ENCODE peak calls at places on chromosomes 7 and 10, in six cellular contexts. One of them, this sample, is unnamed.

GRCh38 chr10:78730754-78731153 is 338.0 kb upstream of the ZMIZ1 start:
- DNase-seq in HCT116: no peak
- DNase-seq in upper lobe of left lung: no peak
- DNase-seq in cardiac muscle cell: no peak
- DNase-seq in IMR-90: no peak
- DNase-seq in right atrium auricular region: no peak
- DNase-seq in this sample: no peak

GRCh38 chr7:36673703-36674102 is 50.6 kb downstream of the AOAH start:
- DNase-seq in HCT116: no peak
- DNase-seq in upper lobe of left lung: no peak
- DNase-seq in cardiac muscle cell: no peak
- DNase-seq in IMR-90: no peak
- DNase-seq in right atrium auricular region: no peak
- DNase-seq in this sample: no peak

GRCh38 chr10:111098679-111099437 is 22.0 kb downstream of the ADRA2A start:
- DNase-seq in HCT116: peak; percentile 19
- DNase-seq in upper lobe of left lung: no peak
- DNase-seq in cardiac muscle cell: no peak
- DNase-seq in IMR-90: no peak
- DNase-seq in right atrium auricular region: no peak
- DNase-seq in this sample: no peak

GRCh38 chr7:126806614-126807013 is 446.1 kb downstream of the GRM8 start:
- DNase-seq in HCT116: no peak
- DNase-seq in upper lobe of left lung: no peak
- DNase-seq in cardiac muscle cell: no peak
- DNase-seq in IMR-90: no peak
- DNase-seq in right atrium auricular region: no peak
- DNase-seq in this sample: no peak

GRCh38 chr7:25456467-25457171 is 228.3 kb upstream of the NPVF start:
- DNase-seq in HCT116: no peak
- DNase-seq in upper lobe of left lung: peak; percentile 24
- DNase-seq in cardiac muscle cell: peak; percentile 23
- DNase-seq in IMR-90: no peak
- DNase-seq in right atrium auricular region: peak; percentile 61
- DNase-seq in this sample: no peak

GRCh38 chr10:61456095-61456789 is 3.1 kb upstream of the TMEM26 start:
- DNase-seq in HCT116: no peak
- DNase-seq in upper lobe of left lung: no peak
- DNase-seq in cardiac muscle cell: peak; percentile 36
- DNase-seq in IMR-90: peak; percentile 23
- DNase-seq in right atrium auricular region: no peak
- DNase-seq in this sample: no peak

GRCh38 chr7:33191326-33191725 is 62.0 kb downstream of the BBS9 start:
- DNase-seq in HCT116: no peak
- DNase-seq in upper lobe of left lung: peak; percentile 21
- DNase-seq in cardiac muscle cell: no peak
- DNase-seq in IMR-90: no peak
- DNase-seq in right atrium auricular region: no peak
- DNase-seq in this sample: no peak

GRCh38 chr10:73110345-73110849 is at the start of gene NUDT13:
- DNase-seq in HCT116: peak; percentile 42
- DNase-seq in upper lobe of left lung: peak; percentile 83
- DNase-seq in cardiac muscle cell: peak; percentile 79
- DNase-seq in IMR-90: peak; percentile 73
- DNase-seq in right atrium auricular region: peak; percentile 80
- DNase-seq in this sample: no peak

GRCh38 chr10:29131952-29132820 is 156.7 kb upstream of the LYZL1 start:
- DNase-seq in HCT116: no peak
- DNase-seq in upper lobe of left lung: no peak
- DNase-seq in cardiac muscle cell: no peak
- DNase-seq in IMR-90: peak; percentile 19
- DNase-seq in right atrium auricular region: peak; percentile 59
- DNase-seq in this sample: no peak

GRCh38 chr10:61140765-61141392 is 196.9 kb upstream of the RHOBTB1 start:
- DNase-seq in HCT116: peak; percentile 57
- DNase-seq in upper lobe of left lung: no peak
- DNase-seq in cardiac muscle cell: peak; percentile 50
- DNase-seq in IMR-90: peak; percentile 77
- DNase-seq in right atrium auricular region: no peak
- DNase-seq in this sample: no peak

GRCh38 chr10:96588601-96589419 is 2.0 kb upstream of the TM9SF3 start:
- DNase-seq in HCT116: no peak
- DNase-seq in upper lobe of left lung: no peak
- DNase-seq in cardiac muscle cell: no peak
- DNase-seq in IMR-90: peak; percentile 47
- DNase-seq in right atrium auricular region: no peak
- DNase-seq in this sample: no peak

GRCh38 chr7:29810813-29811482 is 4.6 kb downstream of the WIPF3 start:
- DNase-seq in HCT116: no peak
- DNase-seq in upper lobe of left lung: no peak
- DNase-seq in cardiac muscle cell: no peak
- DNase-seq in IMR-90: no peak
- DNase-seq in right atrium auricular region: no peak
- DNase-seq in this sample: no peak

GRCh38 chr7:113996405-113996804 is 77.6 kb upstream of the PPP1R3A start:
- DNase-seq in HCT116: no peak
- DNase-seq in upper lobe of left lung: no peak
- DNase-seq in cardiac muscle cell: no peak
- DNase-seq in IMR-90: peak; percentile 1
- DNase-seq in right atrium auricular region: no peak
- DNase-seq in this sample: no peak

GRCh38 chr7:326845-327304 is 36.9 kb downstream of the FOXL3 start:
- DNase-seq in HCT116: no peak
- DNase-seq in upper lobe of left lung: peak; percentile 71
- DNase-seq in cardiac muscle cell: no peak
- DNase-seq in IMR-90: peak; percentile 20
- DNase-seq in right atrium auricular region: no peak
- DNase-seq in this sample: no peak

GRCh38 chr7:75642810-75643486 is 95.8 kb downstream of the HIP1 start:
- DNase-seq in HCT116: peak; percentile 54
- DNase-seq in upper lobe of left lung: peak; percentile 81
- DNase-seq in cardiac muscle cell: peak; percentile 29
- DNase-seq in IMR-90: peak; percentile 66
- DNase-seq in right atrium auricular region: no peak
- DNase-seq in this sample: no peak

GRCh38 chr7:75533926-75534325 is 41.8 kb downstream of the SPDYE5 start:
- DNase-seq in HCT116: no peak
- DNase-seq in upper lobe of left lung: no peak
- DNase-seq in cardiac muscle cell: no peak
- DNase-seq in IMR-90: no peak
- DNase-seq in right atrium auricular region: peak; percentile 32
- DNase-seq in this sample: no peak

GRCh38 chr7:128318696-128319095 is 25.0 kb downstream of the RBM28 start:
- DNase-seq in HCT116: no peak
- DNase-seq in upper lobe of left lung: no peak
- DNase-seq in cardiac muscle cell: no peak
- DNase-seq in IMR-90: no peak
- DNase-seq in right atrium auricular region: no peak
- DNase-seq in this sample: no peak

GRCh38 chr10:74924251-74924954 is 98.0 kb downstream of the KAT6B start:
- DNase-seq in HCT116: peak; percentile 57
- DNase-seq in upper lobe of left lung: no peak
- DNase-seq in cardiac muscle cell: no peak
- DNase-seq in IMR-90: peak; percentile 97
- DNase-seq in right atrium auricular region: no peak
- DNase-seq in this sample: no peak

GRCh38 chr10:62082729-62083412 is 181.4 kb downstream of the ARID5B start:
- DNase-seq in HCT116: no peak
- DNase-seq in upper lobe of left lung: no peak
- DNase-seq in cardiac muscle cell: peak; percentile 3
- DNase-seq in IMR-90: peak; percentile 74
- DNase-seq in right atrium auricular region: no peak
- DNase-seq in this sample: no peak

GRCh38 chr7:16344927-16345326 is 76.4 kb downstream of the CRPPA start:
- DNase-seq in HCT116: no peak
- DNase-seq in upper lobe of left lung: no peak
- DNase-seq in cardiac muscle cell: no peak
- DNase-seq in IMR-90: no peak
- DNase-seq in right atrium auricular region: no peak
- DNase-seq in this sample: no peak

GRCh38 chr10:102620615-102621417 is 23.5 kb upstream of the TRIM8 start:
- DNase-seq in HCT116: no peak
- DNase-seq in upper lobe of left lung: no peak
- DNase-seq in cardiac muscle cell: peak; percentile 95
- DNase-seq in IMR-90: peak; percentile 55
- DNase-seq in right atrium auricular region: no peak
- DNase-seq in this sample: no peak

DNA sequence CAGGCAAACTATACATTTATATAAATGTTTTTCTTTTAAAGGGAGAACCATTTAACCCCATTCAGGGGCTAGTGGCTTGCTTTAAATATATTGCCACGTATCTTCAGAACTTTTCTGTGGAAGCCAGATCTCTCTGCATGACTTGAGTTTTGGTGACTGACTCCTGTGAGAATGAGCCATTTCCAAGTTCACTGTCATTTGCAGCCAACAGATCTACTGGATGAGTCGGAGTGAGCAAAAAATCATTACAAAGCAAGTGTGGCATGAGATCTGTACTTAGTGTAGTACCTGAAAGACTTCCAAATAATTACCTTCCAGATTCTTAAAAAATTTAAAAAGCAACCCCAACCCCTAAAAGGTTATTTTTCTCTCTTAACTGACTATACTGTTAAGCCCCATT is 45.6 kb downstream of the PDSS1 start:
- DNase-seq in HCT116: no peak
- DNase-seq in upper lobe of left lung: no peak
- DNase-seq in cardiac muscle cell: no peak
- DNase-seq in IMR-90: peak; percentile 32
- DNase-seq in right atrium auricular region: no peak
- DNase-seq in this sample: no peak
- H3K36me3 ChIP-seq in HCT116: peaks cover 39% of the 10 kb centered on the region
- H3K36me3 ChIP-seq in upper lobe of left lung: no peaks in the 10 kb centered on the region
- H3K36me3 ChIP-seq in cardiac muscle cell: peaks cover 42% of the 10 kb centered on the region
- H3K36me3 ChIP-seq in IMR-90: peaks cover 15% of the 10 kb centered on the region
- H3K36me3 ChIP-seq in right atrium auricular region: peaks cover 19% of the 10 kb centered on the region
- H3K36me3 ChIP-seq in this sample: no peaks in the 10 kb centered on the region

GRCh38 chr7:151403764-151404163 is 6.1 kb downstream of the WDR86 start:
- DNase-seq in HCT116: peak; percentile 24
- DNase-seq in upper lobe of left lung: no peak
- DNase-seq in cardiac muscle cell: no peak
- DNase-seq in IMR-90: no peak
- DNase-seq in right atrium auricular region: no peak
- DNase-seq in this sample: no peak

GRCh38 chr7:151404216-151405011 is 5.4 kb downstream of the WDR86 start:
- DNase-seq in HCT116: peak; percentile 19
- DNase-seq in upper lobe of left lung: peak; percentile 59
- DNase-seq in cardiac muscle cell: no peak
- DNase-seq in IMR-90: no peak
- DNase-seq in right atrium auricular region: peak; percentile 68
- DNase-seq in this sample: no peak

GRCh38 chr7:151400626-151401315 is 9.1 kb downstream of the WDR86 start:
- DNase-seq in HCT116: no peak
- DNase-seq in upper lobe of left lung: no peak
- DNase-seq in cardiac muscle cell: no peak
- DNase-seq in IMR-90: no peak
- DNase-seq in right atrium auricular region: no peak
- DNase-seq in this sample: no peak

GRCh38 chr7:151399906-151400305 is 9.9 kb downstream of the WDR86 start:
- DNase-seq in HCT116: no peak
- DNase-seq in upper lobe of left lung: no peak
- DNase-seq in cardiac muscle cell: no peak
- DNase-seq in IMR-90: no peak
- DNase-seq in right atrium auricular region: no peak
- DNase-seq in this sample: no peak

DNA sequence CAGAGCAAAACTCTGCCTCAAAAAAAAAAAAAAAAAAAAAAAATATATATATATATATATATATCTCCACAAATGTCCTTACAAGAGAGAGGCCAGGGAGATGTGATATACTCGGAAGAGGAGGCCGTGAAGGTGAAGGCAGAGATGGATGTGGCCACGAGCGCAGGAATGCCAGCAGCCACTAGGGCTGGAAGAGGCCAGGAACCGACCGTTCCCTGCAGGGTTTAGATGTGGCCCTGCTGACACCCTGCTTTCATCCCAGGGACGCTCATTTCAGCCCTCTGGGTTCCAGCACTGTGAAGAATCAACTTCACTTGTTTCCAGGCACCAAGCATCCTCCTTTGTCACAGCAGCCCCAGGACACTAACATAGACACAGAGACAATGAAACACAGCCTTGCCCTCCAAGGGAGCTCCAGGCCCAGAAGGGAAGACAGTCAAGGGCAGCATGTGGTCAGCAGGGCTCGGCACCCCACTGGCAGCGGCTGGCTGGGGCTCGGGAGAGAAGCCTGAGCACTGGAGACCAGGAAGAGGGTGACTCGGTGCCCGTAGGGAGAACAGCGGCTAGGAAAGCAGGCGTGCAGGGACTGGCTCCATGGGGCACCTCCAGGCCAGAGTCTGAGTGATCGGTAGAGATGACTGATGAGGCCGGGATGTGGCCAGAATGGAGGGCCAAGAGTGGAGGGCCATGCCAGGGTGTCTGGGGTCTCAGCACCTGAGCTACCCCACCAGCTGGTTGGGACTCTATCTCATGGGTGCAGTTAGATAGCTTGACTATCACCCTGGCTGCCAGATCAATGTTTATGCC is 7.6 kb downstream of the WDR86 start:
- DNase-seq in HCT116: no peak
- DNase-seq in upper lobe of left lung: no peak
- DNase-seq in cardiac muscle cell: no peak
- DNase-seq in IMR-90: no peak
- DNase-seq in right atrium auricular region: no peak
- DNase-seq in this sample: no peak
- H3K36me3 ChIP-seq in HCT116: no peaks in the 10 kb centered on the region
- H3K36me3 ChIP-seq in upper lobe of left lung: no peaks in the 10 kb centered on the region
- H3K36me3 ChIP-seq in cardiac muscle cell: peaks cover 8% of the 10 kb centered on the region
- H3K36me3 ChIP-seq in IMR-90: no peaks in the 10 kb centered on the region
- H3K36me3 ChIP-seq in right atrium auricular region: no peaks in the 10 kb centered on the region
- H3K36me3 ChIP-seq in this sample: no peaks in the 10 kb centered on the region

GRCh38 chr10:27513451-27514191 is 9.5 kb downstream of the RAB18 start:
- DNase-seq in HCT116: no peak
- DNase-seq in upper lobe of left lung: no peak
- DNase-seq in cardiac muscle cell: no peak
- DNase-seq in IMR-90: peak; percentile 57
- DNase-seq in right atrium auricular region: no peak
- DNase-seq in this sample: no peak
- H3K36me3 ChIP-seq in HCT116: peaks cover 14% of the 10 kb centered on the region
- H3K36me3 ChIP-seq in upper lobe of left lung: no peaks in the 10 kb centered on the region
- H3K36me3 ChIP-seq in cardiac muscle cell: peaks cover 9% of the 10 kb centered on the region
- H3K36me3 ChIP-seq in IMR-90: peaks cover 19% of the 10 kb centered on the region
- H3K36me3 ChIP-seq in right atrium auricular region: peaks cover 18% of the 10 kb centered on the region
- H3K36me3 ChIP-seq in this sample: no peaks in the 10 kb centered on the region

GRCh38 chr7:41972270-41972669 is 264.7 kb downstream of the GLI3 start:
- DNase-seq in HCT116: no peak
- DNase-seq in upper lobe of left lung: no peak
- DNase-seq in cardiac muscle cell: no peak
- DNase-seq in IMR-90: no peak
- DNase-seq in right atrium auricular region: no peak
- DNase-seq in this sample: no peak

GRCh38 chr7:41971640-41972187 is 265.3 kb downstream of the GLI3 start:
- DNase-seq in HCT116: no peak
- DNase-seq in upper lobe of left lung: no peak
- DNase-seq in cardiac muscle cell: no peak
- DNase-seq in IMR-90: no peak
- DNase-seq in right atrium auricular region: no peak
- DNase-seq in this sample: no peak

GRCh38 chr7:41972776-41973175 is 264.2 kb downstream of the GLI3 start:
- DNase-seq in HCT116: no peak
- DNase-seq in upper lobe of left lung: no peak
- DNase-seq in cardiac muscle cell: no peak
- DNase-seq in IMR-90: no peak
- DNase-seq in right atrium auricular region: no peak
- DNase-seq in this sample: no peak

GRCh38 chr7:41974835-41975234 is 262.2 kb downstream of the GLI3 start:
- DNase-seq in HCT116: no peak
- DNase-seq in upper lobe of left lung: no peak
- DNase-seq in cardiac muscle cell: no peak
- DNase-seq in IMR-90: no peak
- DNase-seq in right atrium auricular region: no peak
- DNase-seq in this sample: peak; percentile 86

GRCh38 chr7:41973331-41973730 is 263.7 kb downstream of the GLI3 start:
- DNase-seq in HCT116: no peak
- DNase-seq in upper lobe of left lung: no peak
- DNase-seq in cardiac muscle cell: no peak
- DNase-seq in IMR-90: no peak
- DNase-seq in right atrium auricular region: no peak
- DNase-seq in this sample: no peak
- H3K36me3 ChIP-seq in HCT116: no peaks in the 10 kb centered on the region
- H3K36me3 ChIP-seq in upper lobe of left lung: no peaks in the 10 kb centered on the region
- H3K36me3 ChIP-seq in cardiac muscle cell: peaks cover 14% of the 10 kb centered on the region
- H3K36me3 ChIP-seq in IMR-90: peaks cover 29% of the 10 kb centered on the region
- H3K36me3 ChIP-seq in right atrium auricular region: no peaks in the 10 kb centered on the region
- H3K36me3 ChIP-seq in this sample: no peaks in the 10 kb centered on the region

This sample was measured in vagina.